ENCODE peak calls at places on chromosome 14, in six cellular contexts. R is ascending aorta, P is GM20000, T is psoas muscle, U is lower leg skin, A is uterus. K is an unnamed sample.

GRCh38 chr14:101495827-101496778 is 65.2 kb upstream of the DIO3 start:
- DNase-seq in R (no peak), P (no peak), T (no peak), U (peak), A (peak), K (no peak)

GRCh38 chr14:36105401-36105800 is 71.1 kb downstream of the PTCSC3 start:
- DNase-seq in R (no peak), P (no peak), T (no peak), U (no peak), A (no peak), K (no peak)

GRCh38 chr14:61486930-61487495 is 165.6 kb downstream of the PRKCH start:
- DNase-seq in R (no peak), P (no peak), T (no peak), U (no peak), A (no peak), K (no peak)

GRCh38 chr14:71004481-71004880 is 97.2 kb downstream of the PCNX1 start:
- DNase-seq in R (no peak), P (no peak), T (no peak), U (no peak), A (no peak), K (no peak)

GRCh38 chr14:96304956-96305355 is 48.9 kb downstream of the BDKRB1 start:
- DNase-seq in R (no peak), P (no peak), T (no peak), U (no peak), A (no peak), K (no peak)

GRCh38 chr14:24430143-24430681 is 458 bp downstream of the KHNYN start:
- DNase-seq in R (no peak), P (peak), T (peak), U (peak), A (peak), K (peak)

GRCh38 chr14:68250950-68251765 is 431.6 kb downstream of the RAD51B start:
- DNase-seq in R (no peak), P (no peak), T (no peak), U (no peak), A (no peak), K (no peak)

GRCh38 chr14:68824207-68824516 is 31.3 kb upstream of the ZFP36L1 start:
- DNase-seq in R (no peak), P (no peak), T (no peak), U (no peak), A (no peak), K (no peak)

GRCh38 chr14:104553166-104554087 is 26.1 kb upstream of the C14orf180 start:
- DNase-seq in R (no peak), P (no peak), T (peak), U (peak), A (no peak), K (no peak)

GRCh38 chr14:54815016-54815415 is 87.6 kb downstream of the GCH1 start:
- DNase-seq in R (no peak), P (no peak), T (no peak), U (no peak), A (no peak), K (no peak)

GRCh38 chr14:90848944-90849731 is 32.9 kb upstream of the TTC7B start:
- DNase-seq in R (no peak), P (no peak), T (no peak), U (no peak), A (no peak), K (no peak)

GRCh38 chr14:89378119-89378518 is 38.9 kb downstream of the FOXN3 start:
- DNase-seq in R (no peak), P (peak), T (no peak), U (peak), A (no peak), K (no peak)

GRCh38 chr14:66645716-66646115 is 137.8 kb downstream of the GPHN start:
- DNase-seq in R (no peak), P (no peak), T (no peak), U (no peak), A (no peak), K (no peak)
- TF ChIP-seq CTCF in R (no peak), P (no peak), T (no peak), U (no peak), A (no peak), K (no peak)

DNA sequence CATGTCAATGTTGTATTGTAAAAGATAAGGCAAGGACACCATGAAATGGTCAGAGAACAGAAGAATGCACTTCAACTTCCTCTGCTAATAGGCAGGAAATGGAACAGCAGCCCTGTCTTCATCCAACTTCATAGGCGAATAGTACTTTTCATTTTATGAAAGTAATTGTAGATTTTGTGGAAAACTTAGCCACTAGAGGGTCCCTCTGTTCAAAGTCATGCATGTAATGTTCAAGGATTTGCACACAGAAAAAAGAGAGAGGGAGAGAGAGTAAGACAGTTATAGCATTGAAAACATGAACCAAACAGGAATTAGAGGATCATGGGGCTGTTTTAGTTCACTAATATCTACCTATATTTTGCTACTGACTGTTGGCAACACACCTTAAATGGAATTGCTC is 172.2 kb downstream of the FLRT2 start:
- DNase-seq in R (no peak), P (no peak), T (no peak), U (no peak), A (no peak), K (no peak)
- TF ChIP-seq CTCF in R (no peak), P (no peak), T (no peak), U (no peak), A (no peak), K (no peak)

GRCh38 chr14:87883750-87884149 is 109.2 kb downstream of the GALC start:
- DNase-seq in R (no peak), P (no peak), T (no peak), U (no peak), A (no peak), K (no peak)

GRCh38 chr14:87888136-87888999 is 104.6 kb downstream of the GALC start:
- DNase-seq in R (no peak), P (peak), T (no peak), U (no peak), A (no peak), K (no peak)
- TF ChIP-seq CTCF in R (no peak), P (peak), T (no peak), U (no peak), A (no peak), K (no peak)

GRCh38 chr14:30680036-30680435 is 57.9 kb downstream of the SCFD1 start:
- DNase-seq in R (no peak), P (no peak), T (no peak), U (no peak), A (no peak), K (no peak)

GRCh38 chr14:30679032-30679431 is 56.9 kb downstream of the SCFD1 start:
- DNase-seq in R (no peak), P (no peak), T (no peak), U (no peak), A (no peak), K (no peak)

DNA sequence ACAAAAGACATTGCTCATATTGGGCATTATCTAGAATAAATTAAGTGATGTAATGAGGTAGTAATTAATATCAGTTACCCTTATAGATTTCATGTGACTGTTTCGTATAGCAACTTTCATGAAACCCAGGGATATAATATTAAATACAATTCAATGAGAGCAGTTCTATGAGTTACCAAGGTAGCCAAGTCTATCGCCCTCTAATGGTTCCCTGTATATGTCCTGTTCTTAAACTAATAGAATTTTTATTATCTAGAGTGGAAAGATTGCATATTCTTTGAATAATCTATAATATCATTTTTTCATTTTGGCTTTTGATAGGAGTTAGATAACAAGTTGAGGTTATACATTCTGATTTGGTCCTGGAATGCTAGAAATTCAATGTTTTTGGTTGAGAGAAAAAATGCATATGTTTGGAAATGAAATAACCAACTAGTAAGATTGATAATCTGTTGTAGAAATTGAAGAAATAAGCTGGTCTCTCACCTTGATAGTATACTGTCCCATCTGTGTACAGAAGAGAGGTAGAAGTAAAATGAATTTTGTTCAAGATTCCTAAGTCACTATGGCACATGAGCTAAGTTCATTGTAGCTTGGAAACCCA is 59.7 kb downstream of the SCFD1 start:
- DNase-seq in R (no peak), P (no peak), T (no peak), U (no peak), A (no peak), K (no peak)
- TF ChIP-seq CTCF in R (peak), P (no peak), T (no peak), U (no peak), A (no peak), K (peak)

GRCh38 chr14:80211143-80212024 is at the start of gene DIO2:
- DNase-seq in R (no peak), P (no peak), T (peak), U (no peak), A (no peak), K (no peak)
- TF ChIP-seq CTCF in R (no peak), P (no peak), T (no peak), U (no peak), A (no peak), K (no peak)

GRCh38 chr14:60064491-60065072 is 27.1 kb upstream of the PCNX4 start:
- DNase-seq in R (no peak), P (peak), T (no peak), U (no peak), A (no peak), K (no peak)
- TF ChIP-seq CTCF in R (peak), P (peak), T (peak), U (no peak), A (peak), K (peak)

GRCh38 chr14:74945852-74946658 is 9.3 kb downstream of the PGF start:
- DNase-seq in R (no peak), P (peak), T (peak), U (peak), A (peak), K (peak)
- TF ChIP-seq CTCF in R (peak), P (peak), T (peak), U (no peak), A (peak), K (peak)

DNA sequence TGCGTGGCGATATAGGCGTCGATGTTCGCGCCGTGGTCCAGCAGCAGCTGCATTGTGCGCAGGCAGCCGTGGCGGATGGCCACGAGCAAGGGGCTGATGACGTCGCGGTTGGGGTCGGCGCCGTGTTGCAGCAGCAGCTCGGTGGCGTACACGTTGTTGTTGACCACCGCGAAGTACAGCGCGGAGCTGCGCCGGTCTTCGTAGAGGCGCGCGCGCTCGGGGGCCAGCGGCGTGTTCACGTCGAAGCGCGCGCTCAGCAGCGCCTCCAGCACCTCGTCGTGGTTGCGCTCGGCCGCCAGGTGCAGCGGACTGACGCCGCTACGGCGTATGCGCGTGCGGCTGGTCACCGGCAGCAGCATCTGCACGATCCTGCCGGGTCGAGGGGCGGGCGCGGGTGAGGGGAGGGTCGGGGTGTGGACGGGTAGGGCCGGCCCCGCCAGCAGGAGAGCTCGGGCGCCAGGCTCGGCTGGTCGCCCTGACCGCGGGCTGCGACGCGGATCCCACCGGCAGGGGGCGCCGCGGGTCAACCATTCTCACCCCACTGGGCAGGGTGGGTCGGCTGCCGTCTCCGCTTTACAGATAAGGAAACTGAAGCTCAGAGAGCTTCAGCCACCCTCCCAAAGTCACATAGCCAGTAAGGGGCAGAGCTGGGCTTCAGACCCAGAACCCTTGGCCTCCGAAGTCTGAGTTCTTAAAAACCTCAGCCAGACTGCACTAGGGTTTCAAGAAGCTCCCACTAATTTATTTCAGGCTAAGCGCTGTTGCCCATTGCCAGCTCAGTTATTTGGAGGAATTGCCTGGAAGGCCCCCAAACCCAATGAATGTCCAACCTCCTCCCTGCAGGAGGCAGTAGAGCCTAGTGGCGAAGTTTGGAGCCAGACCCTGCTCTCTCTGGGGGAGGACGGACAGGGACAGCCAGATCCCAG is 12.4 kb downstream of the FAM181A start:
- DNase-seq in R (no peak), P (peak), T (peak), U (peak), A (peak), K (peak)
- TF ChIP-seq CTCF in R (peak), P (peak), T (peak), U (no peak), A (peak), K (peak)

GRCh38 chr14:50957296-50957695 is 13.0 kb upstream of the PYGL start:
- DNase-seq in R (no peak), P (no peak), T (no peak), U (no peak), A (peak), K (no peak)

GRCh38 chr14:50951032-50951431 is 6.7 kb upstream of the PYGL start:
- DNase-seq in R (no peak), P (no peak), T (no peak), U (no peak), A (no peak), K (no peak)

GRCh38 chr14:50954811-50955372 is 10.6 kb upstream of the PYGL start:
- DNase-seq in R (no peak), P (peak), T (no peak), U (no peak), A (no peak), K (no peak)

GRCh38 chr14:50953497-50953896 is 9.2 kb upstream of the PYGL start:
- DNase-seq in R (no peak), P (no peak), T (no peak), U (no peak), A (no peak), K (no peak)

DNA sequence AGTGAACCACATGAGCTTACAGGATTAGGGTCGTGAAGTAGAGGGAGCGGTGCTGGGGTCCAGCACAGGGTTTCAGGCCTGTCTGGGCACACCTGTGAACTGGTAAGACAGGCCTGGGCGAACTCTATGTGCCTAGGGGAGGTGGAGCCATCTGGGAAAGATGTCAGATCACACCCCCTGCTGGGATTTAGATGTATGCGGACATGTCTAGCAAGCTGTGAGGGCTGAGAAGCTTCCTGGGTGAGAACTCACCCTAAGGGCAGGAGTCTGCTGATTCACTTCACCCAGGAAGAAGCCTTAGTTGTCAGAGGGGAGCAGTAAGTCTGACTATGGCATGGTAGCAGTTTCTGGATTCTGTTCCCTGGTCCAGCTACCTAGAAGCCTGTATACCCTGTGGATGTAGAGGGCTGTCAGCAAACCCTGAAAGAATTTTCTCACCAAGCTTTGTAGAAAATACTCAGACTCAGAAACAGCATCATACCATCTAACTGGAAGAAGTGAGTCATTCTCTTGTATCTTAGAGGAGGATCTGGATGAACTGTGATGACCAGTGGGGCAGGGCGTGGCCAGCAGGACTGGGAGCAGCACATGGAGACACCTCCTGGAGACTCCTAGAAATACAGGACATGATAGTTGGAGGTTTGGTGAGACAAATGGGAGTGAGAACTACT is 11.2 kb upstream of the PYGL start:
- DNase-seq in R (peak), P (peak), T (peak), U (no peak), A (peak), K (no peak)
- TF ChIP-seq CTCF in R (no peak), P (no peak), T (peak), U (no peak), A (peak), K (no peak)

K was measured in natural killer cell.